ENCODE peak calls at places on chromosomes 12 and 14, in eight cellular contexts. J, X, H, S, F, L, I and B are unnamed samples.

GRCh38 chr12:89760783-89761182 is 52.1 kb upstream of the ATP2B1 start:
- DNase-seq in J (no peak), X (no peak), H (no peak), S (no peak), F (no peak), L (no peak), I (no peak), B (no peak)

GRCh38 chr12:109357032-109357431 is 9.3 kb downstream of the MYO1H start:
- DNase-seq in J (no peak), X (no peak), H (no peak), S (no peak), F (no peak), L (no peak), I (no peak), B (no peak)

GRCh38 chr14:73238262-73238852 is 1.1 kb downstream of the PAPLN start:
- DNase-seq in J (peak; percentile 81), X (no peak), H (peak; percentile 86), S (no peak), F (no peak), L (no peak), I (no peak), B (peak; percentile 31)

GRCh38 chr12:46233418-46233817 is 35.4 kb downstream of the SLC38A1 start:
- DNase-seq in J (no peak), X (no peak), H (no peak), S (no peak), F (no peak), L (no peak), I (no peak), B (no peak)

GRCh38 chr14:104326848-104327247 is 188.5 kb downstream of the KIF26A start:
- DNase-seq in J (no peak), X (no peak), H (no peak), S (no peak), F (no peak), L (no peak), I (no peak), B (no peak)

GRCh38 chr12:100512692-100513091 is 39.0 kb downstream of the NR1H4 start:
- DNase-seq in J (no peak), X (no peak), H (no peak), S (peak; percentile 47), F (no peak), L (no peak), I (no peak), B (no peak)

GRCh38 chr12:62581288-62582064 is 114.8 kb downstream of the MON2 start:
- DNase-seq in J (peak; percentile 81), X (peak; percentile 74), H (peak; percentile 55), S (no peak), F (no peak), L (no peak), I (no peak), B (no peak)

GRCh38 chr12:123398918-123399617 is 15.1 kb downstream of the KMT5A start:
- DNase-seq in J (no peak), X (no peak), H (no peak), S (no peak), F (no peak), L (no peak), I (no peak), B (no peak)

GRCh38 chr14:72909163-72909562 is 15.3 kb upstream of the DPF3 start:
- DNase-seq in J (no peak), X (no peak), H (no peak), S (no peak), F (no peak), L (no peak), I (no peak), B (no peak)

GRCh38 chr12:119938049-119938667 is 50.9 kb upstream of the BICDL1 start:
- DNase-seq in J (peak; percentile 71), X (peak; percentile 68), H (peak; percentile 54), S (peak; percentile 59), F (peak; percentile 72), L (peak; percentile 75), I (peak; percentile 71), B (peak; percentile 83)

GRCh38 chr14:52067873-52068740 is 752 bp downstream of the NID2 start:
- DNase-seq in J (peak; percentile 50), X (no peak), H (peak; percentile 66), S (no peak), F (peak; percentile 62), L (no peak), I (peak; percentile 20), B (peak; percentile 38)

GRCh38 chr14:51087024-51087423 is 7.9 kb downstream of the TRIM9 start:
- DNase-seq in J (no peak), X (peak; percentile 82), H (peak; percentile 6), S (no peak), F (peak; percentile 75), L (no peak), I (no peak), B (peak; percentile 6)

GRCh38 chr14:94681300-94682060 is 69.3 kb downstream of the SERPINA3 start:
- DNase-seq in J (peak; percentile 73), X (peak; percentile 78), H (peak; percentile 62), S (peak; percentile 74), F (peak; percentile 24), L (no peak), I (no peak), B (peak; percentile 29)

GRCh38 chr12:117486840-117487659 is 125.6 kb upstream of the NOS1 start:
- DNase-seq in J (no peak), X (peak; percentile 98), H (peak; percentile 50), S (peak; percentile 90), F (no peak), L (no peak), I (no peak), B (peak; percentile 88)

GRCh38 chr14:61841145-61841544 is 78.9 kb downstream of the SNAPC1 start:
- DNase-seq in J (peak; percentile 55), X (no peak), H (no peak), S (no peak), F (no peak), L (no peak), I (no peak), B (no peak)

GRCh38 chr12:2082321-2082720 is 29.5 kb downstream of the CACNA1C start:
- DNase-seq in J (no peak), X (no peak), H (no peak), S (no peak), F (no peak), L (no peak), I (no peak), B (no peak)

GRCh38 chr14:101707863-101708620 is 53.5 kb upstream of the PPP2R5C start:
- DNase-seq in J (no peak), X (no peak), H (no peak), S (no peak), F (no peak), L (no peak), I (no peak), B (no peak)

GRCh38 chr12:13144266-13144828 is 40.9 kb upstream of the GSG1 start:
- DNase-seq in J (no peak), X (no peak), H (no peak), S (no peak), F (no peak), L (no peak), I (no peak), B (no peak)

GRCh38 chr12:28278499-28278898 is 88.2 kb downstream of the CCDC91 start:
- DNase-seq in J (no peak), X (no peak), H (no peak), S (no peak), F (no peak), L (no peak), I (no peak), B (no peak)

GRCh38 chr12:108846320-108846719 is 11.1 kb downstream of the SSH1 start:
- DNase-seq in J (no peak), X (no peak), H (no peak), S (peak; percentile 53), F (no peak), L (no peak), I (no peak), B (no peak)

GRCh38 chr14:50031534-50032313 is 84.6 kb downstream of the VCPKMT start:
- DNase-seq in J (no peak), X (no peak), H (peak; percentile 54), S (no peak), F (no peak), L (no peak), I (no peak), B (peak; percentile 23)

GRCh38 chr12:3622021-3622731 is 130.7 kb downstream of the CRACR2A start:
- DNase-seq in J (no peak), X (no peak), H (no peak), S (no peak), F (no peak), L (no peak), I (no peak), B (peak; percentile 80)

GRCh38 chr14:25041898-25042297 is 8.0 kb downstream of the STXBP6 start:
- DNase-seq in J (no peak), X (no peak), H (no peak), S (no peak), F (no peak), L (no peak), I (no peak), B (no peak)

GRCh38 chr12:116067892-116068291 is 209.6 kb downstream of the MED13L start:
- DNase-seq in J (no peak), X (no peak), H (no peak), S (no peak), F (no peak), L (no peak), I (no peak), B (no peak)

GRCh38 chr12:16385779-16386646 is 38.6 kb downstream of the MGST1 start:
- DNase-seq in J (peak; percentile 87), X (peak; percentile 47), H (peak; percentile 47), S (peak; percentile 55), F (peak; percentile 36), L (no peak), I (no peak), B (no peak)

GRCh38 chr12:84860718-84861117 is 51.9 kb downstream of the SLC6A15 start:
- DNase-seq in J (no peak), X (no peak), H (no peak), S (no peak), F (no peak), L (no peak), I (no peak), B (no peak)

GRCh38 chr12:50195832-50196231 is 28.7 kb upstream of the CERS5 start:
- DNase-seq in J (no peak), X (no peak), H (no peak), S (no peak), F (no peak), L (no peak), I (no peak), B (no peak)

GRCh38 chr12:121170581-121171260 is 38.0 kb downstream of the P2RX7 start:
- DNase-seq in J (no peak), X (no peak), H (peak; percentile 46), S (no peak), F (no peak), L (no peak), I (no peak), B (no peak)

GRCh38 chr14:20652996-20653975 is 11.8 kb upstream of the OR6S1 start:
- DNase-seq in J (peak; percentile 58), X (peak; percentile 97), H (peak; percentile 88), S (no peak), F (peak; percentile 49), L (no peak), I (peak; percentile 56), B (no peak)

GRCh38 chr14:41609704-41610183 is 3.1 kb downstream of the LRFN5 start:
- DNase-seq in J (peak; percentile 79), X (peak; percentile 39), H (no peak), S (peak; percentile 84), F (peak; percentile 21), L (no peak), I (no peak), B (no peak)

GRCh38 chr12:44771485-44771884 is 104.6 kb downstream of the NELL2 start:
- DNase-seq in J (no peak), X (no peak), H (no peak), S (no peak), F (no peak), L (no peak), I (no peak), B (no peak)

GRCh38 chr12:125070117-125070516 is 4.9 kb downstream of the AACS start:
- DNase-seq in J (peak; percentile 14), X (peak; percentile 31), H (no peak), S (no peak), F (no peak), L (no peak), I (no peak), B (no peak)

GRCh38 chr12:124633269-124633953 is 66.0 kb upstream of the NCOR2 start:
- DNase-seq in J (peak; percentile 80), X (peak; percentile 85), H (no peak), S (no peak), F (peak; percentile 72), L (no peak), I (no peak), B (peak; percentile 45)

GRCh38 chr12:3964404-3964803 is 91.2 kb upstream of the PARP11 start:
- DNase-seq in J (no peak), X (peak; percentile 23), H (no peak), S (no peak), F (no peak), L (no peak), I (no peak), B (peak; percentile 50)